ENCODE peak calls at places on chromosomes 5 and 9, in ten cellular contexts. L is left ventricle myocardium inferior; U is NCI-H748 treated with DMSO at 0.1 percent for 48 hours; C is activated T-helper 1 cell treated with Interleukin-2 at 50 U/mL for 16 hours; M is NCI-H1092; A is pulmonary artery endothelial cell; K is PC-9; T is mammary epithelial cell; Q is activated CD4-positive, alpha-beta T cell treated with anti-CD3 and anti-CD28 coated beads for 48 hours; D is T-cell. X is an unnamed sample.

GRCh38 chr5:172897691-172898512 is 61.3 kb upstream of the RPL26L1 start:
- DNase-seq in Q (no peak), K (no peak), T (no peak), U (no peak), L (no peak), D (no peak), M (no peak), C (no peak), A (peak), X (no peak)

GRCh38 chr5:11050596-11051304 is 289.7 kb upstream of the DAP start:
- DNase-seq in D (no peak), U (no peak), M (no peak), K (peak), Q (no peak), T (peak), L (no peak), A (no peak), C (no peak), X (no peak)

GRCh38 chr5:72065751-72066255 is 41.5 kb upstream of the MAP1B start:
- DNase-seq in A (no peak), Q (no peak), T (no peak), M (peak), K (no peak), L (no peak), D (no peak), C (no peak), U (peak), X (no peak)

GRCh38 chr5:44387911-44388310 is 1.3 kb downstream of the FGF10 start:
- DNase-seq in C (no peak), K (no peak), U (no peak), Q (no peak), L (no peak), T (no peak), D (no peak), M (no peak), A (no peak), X (no peak)

GRCh38 chr9:75588808-75589207 is 301.7 kb upstream of the PCSK5 start:
- DNase-seq in M (no peak), D (no peak), K (no peak), U (no peak), T (peak), A (no peak), L (no peak), Q (no peak), C (no peak), X (no peak)

GRCh38 chr5:162068931-162069330 is 1.4 kb downstream of the GABRG2 start:
- DNase-seq in L (no peak), C (no peak), M (no peak), Q (no peak), D (no peak), U (no peak), K (no peak), T (no peak), A (no peak), X (no peak)

GRCh38 chr9:5851445-5851844 is 18.5 kb upstream of the ERMP1 start:
- DNase-seq in L (no peak), U (no peak), Q (peak), T (peak), M (no peak), D (no peak), C (no peak), A (no peak), K (peak), X (peak)

GRCh38 chr9:135774239-135774747 is 72.3 kb downstream of the KCNT1 start:
- DNase-seq in C (no peak), T (no peak), U (no peak), M (no peak), L (no peak), Q (no peak), A (no peak), K (no peak), D (no peak), X (no peak)

GRCh38 chr5:159343295-159344094 is 13.2 kb upstream of the IL12B start:
- DNase-seq in Q (no peak), C (no peak), A (no peak), L (no peak), K (peak), D (no peak), M (no peak), U (no peak), T (no peak), X (no peak)